ENCODE peak calls at places on chromosomes 1 and 21, in six cellular contexts. One of them, this sample, is unnamed. For H3K27me3, the result is how much of the 10 kb centered on the place peaks cover.

GRCh38 chr1:4483031-4483625 is 171.3 kb upstream of the AJAP1 start:
- DNase-seq in H1: no peak
- DNase-seq in mesendoderm: no peak
- DNase-seq in H9: no peak
- DNase-seq in IMR-90: no peak
- DNase-seq in mesenchymal stem cell: no peak
- DNase-seq in this sample: no peak

GRCh38 chr1:225767591-225768540 is 9.8 kb upstream of the SRP9 start:
- DNase-seq in mesenchymal stem cell: peak
- DNase-seq in IMR-90: peak
- DNase-seq in H9: peak
- DNase-seq in H1: peak
- DNase-seq in mesendoderm: peak
- DNase-seq in this sample: no peak

GRCh38 chr1:196305216-196305615 is 303.0 kb downstream of the KCNT2 start:
- DNase-seq in mesenchymal stem cell: no peak
- DNase-seq in H1: no peak
- DNase-seq in IMR-90: no peak
- DNase-seq in mesendoderm: no peak
- DNase-seq in H9: no peak
- DNase-seq in this sample: no peak

GRCh38 chr1:247417786-247418185 is 1.8 kb downstream of the NLRP3 start:
- DNase-seq in IMR-90: no peak
- DNase-seq in mesenchymal stem cell: no peak
- DNase-seq in mesendoderm: no peak
- DNase-seq in H9: no peak
- DNase-seq in H1: no peak
- DNase-seq in this sample: no peak

GRCh38 chr1:2855206-2856075 is 53.9 kb upstream of the TTC34 start:
- DNase-seq in mesenchymal stem cell: no peak
- DNase-seq in H9: no peak
- DNase-seq in mesendoderm: no peak
- DNase-seq in H1: no peak
- DNase-seq in IMR-90: no peak
- DNase-seq in this sample: no peak

GRCh38 chr21:39316729-39317128 is 3.3 kb upstream of the BRWD1 start:
- DNase-seq in H9: no peak
- DNase-seq in IMR-90: no peak
- DNase-seq in mesenchymal stem cell: no peak
- DNase-seq in H1: no peak
- DNase-seq in mesendoderm: no peak
- DNase-seq in this sample: no peak

GRCh38 chr1:85569122-85569521 is 11.4 kb upstream of the CCN1 start:
- DNase-seq in IMR-90: peak
- DNase-seq in mesendoderm: no peak
- DNase-seq in mesenchymal stem cell: peak
- DNase-seq in H9: no peak
- DNase-seq in H1: no peak
- DNase-seq in this sample: no peak

GRCh38 chr1:210597555-210598134 is 268.9 kb downstream of the HHAT start:
- DNase-seq in H1: no peak
- DNase-seq in H9: no peak
- DNase-seq in mesenchymal stem cell: peak
- DNase-seq in IMR-90: peak
- DNase-seq in mesendoderm: peak
- DNase-seq in this sample: no peak

GRCh38 chr1:54774820-54775498 is 10.6 kb upstream of the PARS2 start:
- DNase-seq in H9: peak
- DNase-seq in H1: peak
- DNase-seq in mesendoderm: peak
- DNase-seq in mesenchymal stem cell: peak
- DNase-seq in IMR-90: peak
- DNase-seq in this sample: peak

GRCh38 chr1:100955322-100955721 is 59.4 kb downstream of the SLC30A7 start:
- DNase-seq in mesenchymal stem cell: peak
- DNase-seq in H9: no peak
- DNase-seq in mesendoderm: no peak
- DNase-seq in H1: no peak
- DNase-seq in IMR-90: peak
- DNase-seq in this sample: peak

GRCh38 chr1:32748926-32749325 is 46.4 kb upstream of the SYNC start:
- DNase-seq in mesenchymal stem cell: no peak
- DNase-seq in IMR-90: no peak
- DNase-seq in mesendoderm: no peak
- DNase-seq in H1: no peak
- DNase-seq in H9: no peak
- DNase-seq in this sample: no peak

GRCh38 chr1:16006552-16007485 is 2.8 kb downstream of the SRARP start:
- DNase-seq in H9: peak
- DNase-seq in H1: no peak
- DNase-seq in IMR-90: peak
- DNase-seq in mesendoderm: peak
- DNase-seq in mesenchymal stem cell: no peak
- DNase-seq in this sample: no peak

GRCh38 chr1:14884619-14885175 is 268.9 kb upstream of the TMEM51 start:
- DNase-seq in mesendoderm: no peak
- DNase-seq in H9: no peak
- DNase-seq in H1: no peak
- DNase-seq in mesenchymal stem cell: no peak
- DNase-seq in IMR-90: no peak
- DNase-seq in this sample: no peak

GRCh38 chr1:115176189-115176588 is 86.9 kb upstream of the TSPAN2 start:
- DNase-seq in H9: no peak
- DNase-seq in H1: no peak
- DNase-seq in IMR-90: no peak
- DNase-seq in mesenchymal stem cell: no peak
- DNase-seq in mesendoderm: no peak
- DNase-seq in this sample: no peak

GRCh38 chr1:204130989-204131892 is 20.6 kb downstream of the ETNK2 start:
- DNase-seq in H9: no peak
- DNase-seq in mesendoderm: peak
- DNase-seq in H1: no peak
- DNase-seq in mesenchymal stem cell: peak
- DNase-seq in IMR-90: peak
- DNase-seq in this sample: no peak

GRCh38 chr21:44425895-44426662 is 29.2 kb upstream of the LRRC3 start:
- DNase-seq in IMR-90: no peak
- DNase-seq in H9: peak
- DNase-seq in mesendoderm: no peak
- DNase-seq in mesenchymal stem cell: no peak
- DNase-seq in H1: no peak
- DNase-seq in this sample: no peak

GRCh38 chr1:158290571-158290935 is 830 bp downstream of the CD1C start:
- DNase-seq in H9: no peak
- DNase-seq in IMR-90: no peak
- DNase-seq in H1: no peak
- DNase-seq in mesendoderm: no peak
- DNase-seq in mesenchymal stem cell: no peak
- DNase-seq in this sample: no peak

GRCh38 chr21:32538147-32538792 is 47.1 kb downstream of the TCP10L start:
- DNase-seq in H1: no peak
- DNase-seq in IMR-90: no peak
- DNase-seq in H9: peak
- DNase-seq in mesenchymal stem cell: no peak
- DNase-seq in mesendoderm: no peak
- DNase-seq in this sample: no peak

GRCh38 chr1:21350132-21350885 is 60.0 kb upstream of the ECE1 start:
- DNase-seq in mesenchymal stem cell: no peak
- DNase-seq in H9: no peak
- DNase-seq in mesendoderm: no peak
- DNase-seq in IMR-90: no peak
- DNase-seq in H1: no peak
- DNase-seq in this sample: no peak

GRCh38 chr1:220894924-220895256 is 15.6 kb downstream of the HLX start:
- DNase-seq in IMR-90: no peak
- DNase-seq in mesendoderm: no peak
- DNase-seq in H9: no peak
- DNase-seq in H1: no peak
- DNase-seq in mesenchymal stem cell: no peak
- DNase-seq in this sample: no peak

GRCh38 chr1:21090460-21090859 is 86.2 kb downstream of the EIF4G3 start:
- DNase-seq in mesenchymal stem cell: no peak
- DNase-seq in H1: no peak
- DNase-seq in IMR-90: no peak
- DNase-seq in H9: no peak
- DNase-seq in mesendoderm: no peak
- DNase-seq in this sample: no peak

GRCh38 chr1:85581138-85581801 is 709 bp downstream of the CCN1 start:
- DNase-seq in H1: peak
- DNase-seq in H9: peak
- DNase-seq in mesenchymal stem cell: peak
- DNase-seq in IMR-90: peak
- DNase-seq in mesendoderm: peak
- DNase-seq in this sample: peak

GRCh38 chr1:108817016-108817415 is 39.9 kb downstream of the AKNAD1 start:
- DNase-seq in IMR-90: peak
- DNase-seq in mesenchymal stem cell: peak
- DNase-seq in H9: no peak
- DNase-seq in H1: no peak
- DNase-seq in mesendoderm: no peak
- DNase-seq in this sample: no peak

GRCh38 chr1:178397678-178398077 is 99.1 kb downstream of the CLEC20A start:
- DNase-seq in mesendoderm: no peak
- DNase-seq in H9: no peak
- DNase-seq in mesenchymal stem cell: peak
- DNase-seq in IMR-90: peak
- DNase-seq in H1: no peak
- DNase-seq in this sample: no peak

GRCh38 chr21:46128106-46128982 is 27.0 kb downstream of the FTCD start:
- DNase-seq in mesendoderm: no peak
- DNase-seq in H9: no peak
- DNase-seq in mesenchymal stem cell: peak
- DNase-seq in IMR-90: no peak
- DNase-seq in H1: no peak
- DNase-seq in this sample: no peak

GRCh38 chr21:46129846-46130651 is 25.3 kb downstream of the FTCD start:
- DNase-seq in H9: no peak
- DNase-seq in mesenchymal stem cell: peak
- DNase-seq in mesendoderm: no peak
- DNase-seq in IMR-90: no peak
- DNase-seq in H1: no peak
- DNase-seq in this sample: no peak

GRCh38 chr21:46130721-46131720 is 24.4 kb downstream of the FTCD start:
- DNase-seq in IMR-90: no peak
- DNase-seq in H9: no peak
- DNase-seq in H1: no peak
- DNase-seq in mesenchymal stem cell: peak
- DNase-seq in mesendoderm: no peak
- DNase-seq in this sample: no peak

GRCh38 chr21:46127239-46128105 is 27.9 kb downstream of the FTCD start:
- DNase-seq in mesenchymal stem cell: no peak
- DNase-seq in H1: peak
- DNase-seq in mesendoderm: no peak
- DNase-seq in IMR-90: no peak
- DNase-seq in H9: no peak
- DNase-seq in this sample: no peak

DNA sequence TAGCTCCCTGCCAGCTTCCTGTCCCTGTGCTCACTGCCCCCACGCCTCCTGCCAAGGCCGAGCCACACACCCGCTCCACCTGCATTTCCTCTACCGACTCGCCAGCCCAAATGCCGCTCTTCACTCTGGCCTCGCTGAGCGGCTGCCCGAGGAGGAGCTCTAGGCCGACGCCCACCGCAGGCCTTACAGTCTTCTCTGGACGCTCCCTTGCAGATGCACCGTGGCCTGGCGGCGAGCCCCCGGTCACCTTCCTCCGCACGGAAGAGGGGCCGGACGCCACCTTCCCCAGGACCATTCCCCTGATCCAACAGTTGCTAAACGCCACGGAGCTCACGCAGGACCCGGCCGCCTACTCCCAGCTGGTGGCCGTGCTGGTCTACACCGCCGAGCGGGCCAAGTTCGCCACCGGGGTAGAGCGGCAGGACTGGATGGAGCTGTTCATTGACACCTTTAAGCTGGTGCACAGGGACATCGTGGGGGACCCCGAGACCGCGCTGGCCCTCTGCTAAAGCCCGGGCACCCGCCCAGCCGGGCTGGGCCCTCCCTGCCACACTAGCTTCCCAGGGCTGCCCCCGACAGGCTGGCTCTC is 26.3 kb downstream of the FTCD start:
- DNase-seq in IMR-90: no peak
- DNase-seq in H1: no peak
- DNase-seq in mesenchymal stem cell: no peak
- DNase-seq in mesendoderm: no peak
- DNase-seq in H9: no peak
- DNase-seq in this sample: no peak
- H2BK15ac ChIP-seq in IMR-90: no peak
- H2BK15ac ChIP-seq in H1: no peak
- H2BK15ac ChIP-seq in mesenchymal stem cell: no peak
- H2BK15ac ChIP-seq in mesendoderm: no peak
- H2BK15ac ChIP-seq in H9: no peak
- H2BK15ac ChIP-seq in this sample: peak

DNA sequence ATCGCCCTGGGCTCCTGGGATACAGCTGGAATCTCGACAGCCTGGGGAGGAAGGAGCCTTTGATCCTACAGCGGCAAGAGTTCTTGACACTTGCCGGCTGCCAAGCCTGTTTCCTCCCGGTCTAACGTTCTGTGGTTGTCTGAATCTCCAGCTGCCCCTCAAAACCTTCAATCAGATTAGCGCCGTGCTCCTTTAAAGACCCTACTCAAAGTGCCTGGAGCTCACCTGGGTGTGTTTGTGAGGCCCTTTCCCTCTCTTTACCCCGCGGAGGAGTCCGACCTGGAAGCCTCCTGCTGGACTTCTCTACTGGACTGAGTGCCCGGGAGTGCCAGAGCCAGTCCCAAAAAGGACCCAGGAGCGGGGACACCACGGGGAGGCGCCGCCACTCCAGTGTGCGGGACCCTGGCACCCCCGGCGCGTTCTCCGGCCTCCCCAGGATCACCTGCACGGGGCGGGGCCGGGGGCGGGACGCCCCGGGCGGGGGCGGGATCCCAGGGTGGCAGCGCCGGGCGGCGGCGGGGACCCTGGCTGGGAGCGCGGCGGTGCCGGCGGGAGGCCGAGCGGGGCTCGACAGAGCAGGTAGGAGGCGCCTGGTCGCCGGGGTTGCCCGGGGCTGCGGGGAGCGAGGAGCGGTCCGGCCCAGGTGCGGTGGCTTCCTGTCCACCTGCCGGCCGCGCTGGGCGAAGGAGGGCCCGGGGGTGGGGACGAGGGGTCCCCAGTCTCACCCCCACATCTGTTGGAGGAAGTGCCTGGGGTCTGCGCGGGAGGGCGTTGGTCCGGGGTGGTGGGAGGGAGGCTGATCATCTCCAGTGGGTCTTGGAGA is at the start of gene NCMAP:
- DNase-seq in mesenchymal stem cell: no peak
- DNase-seq in IMR-90: no peak
- DNase-seq in H9: peak
- DNase-seq in H1: peak
- DNase-seq in mesendoderm: peak
- DNase-seq in this sample: no peak
- H3K27me3 ChIP-seq in mesenchymal stem cell: half or more
- H3K27me3 ChIP-seq in IMR-90: half or more
- H3K27me3 ChIP-seq in H9: under half
- H3K27me3 ChIP-seq in H1: under half
- H3K27me3 ChIP-seq in mesendoderm: under half
- H3K27me3 ChIP-seq in this sample: under half

GRCh38 chr1:69888657-69889056 is 316.7 kb downstream of the LRRC40 start:
- DNase-seq in mesendoderm: no peak
- DNase-seq in H9: no peak
- DNase-seq in H1: no peak
- DNase-seq in IMR-90: no peak
- DNase-seq in mesenchymal stem cell: no peak
- DNase-seq in this sample: no peak
- H2BK15ac ChIP-seq in mesendoderm: no peak
- H2BK15ac ChIP-seq in H9: no peak
- H2BK15ac ChIP-seq in H1: no peak
- H2BK15ac ChIP-seq in IMR-90: no peak
- H2BK15ac ChIP-seq in mesenchymal stem cell: no peak
- H2BK15ac ChIP-seq in this sample: no peak

GRCh38 chr1:29984544-29985375 is 738.6 kb downstream of the MATN1 start:
- DNase-seq in mesendoderm: peak
- DNase-seq in IMR-90: no peak
- DNase-seq in mesenchymal stem cell: no peak
- DNase-seq in H9: no peak
- DNase-seq in H1: peak
- DNase-seq in this sample: no peak
- H3K27me3 ChIP-seq in mesendoderm: under half
- H3K27me3 ChIP-seq in IMR-90: under half
- H3K27me3 ChIP-seq in mesenchymal stem cell: under half
- H3K27me3 ChIP-seq in H9: under half
- H3K27me3 ChIP-seq in H1: under half
- H3K27me3 ChIP-seq in this sample: under half